ENCODE peak calls at places on chromosomes 2 and 18, in six cellular contexts. One of them, this sample, is unnamed.
A peak's percentile ranks its signal among the peaks of the same experiment; 100 is the strongest.

GRCh38 chr2:238282861-238283738 is 5.3 kb downstream of the PER2 start:
- DNase-seq in K562: no peak
- DNase-seq in HepG2: no peak
- DNase-seq in WTC11: no peak
- DNase-seq in H1: no peak
- DNase-seq in GM12878: no peak
- DNase-seq in this sample: no peak

GRCh38 chr2:43426305-43427031 is 169.4 kb downstream of the THADA start:
- DNase-seq in HepG2: peak; percentile 94
- DNase-seq in H1: no peak
- DNase-seq in K562: peak; percentile 90
- DNase-seq in GM12878: peak; percentile 96
- DNase-seq in WTC11: no peak
- DNase-seq in this sample: no peak

GRCh38 chr18:8615397-8616025 is 6.3 kb downstream of the RAB12 start:
- DNase-seq in K562: peak; percentile 62
- DNase-seq in H1: no peak
- DNase-seq in HepG2: peak; percentile 35
- DNase-seq in GM12878: no peak
- DNase-seq in WTC11: no peak
- DNase-seq in this sample: no peak

GRCh38 chr2:70671059-70671685 is 96.8 kb downstream of the ADD2 start:
- DNase-seq in K562: no peak
- DNase-seq in HepG2: no peak
- DNase-seq in GM12878: no peak
- DNase-seq in WTC11: no peak
- DNase-seq in H1: no peak
- DNase-seq in this sample: no peak

GRCh38 chr2:39657538-39657937 is 8.2 kb upstream of the TMEM178A start:
- DNase-seq in HepG2: no peak
- DNase-seq in H1: no peak
- DNase-seq in GM12878: no peak
- DNase-seq in K562: no peak
- DNase-seq in WTC11: no peak
- DNase-seq in this sample: no peak

GRCh38 chr2:109457811-109458210 is 156.0 kb downstream of the SEPTIN10 start:
- DNase-seq in HepG2: no peak
- DNase-seq in K562: no peak
- DNase-seq in GM12878: no peak
- DNase-seq in H1: no peak
- DNase-seq in WTC11: no peak
- DNase-seq in this sample: peak; percentile 36

GRCh38 chr2:152301131-152301530 is 33.8 kb upstream of the FMNL2 start:
- DNase-seq in WTC11: no peak
- DNase-seq in HepG2: no peak
- DNase-seq in GM12878: no peak
- DNase-seq in H1: no peak
- DNase-seq in K562: no peak
- DNase-seq in this sample: no peak

GRCh38 chr18:49055787-49056186 is 105.0 kb upstream of the SMAD7 start:
- DNase-seq in GM12878: peak; percentile 5
- DNase-seq in WTC11: no peak
- DNase-seq in K562: peak; percentile 56
- DNase-seq in HepG2: no peak
- DNase-seq in H1: no peak
- DNase-seq in this sample: no peak

GRCh38 chr18:23872701-23873550 is 141.6 kb upstream of the TTC39C start:
- DNase-seq in K562: no peak
- DNase-seq in GM12878: no peak
- DNase-seq in HepG2: no peak
- DNase-seq in H1: no peak
- DNase-seq in WTC11: no peak
- DNase-seq in this sample: peak; percentile 37

GRCh38 chr2:121333834-121334558 is 49.0 kb upstream of the TFCP2L1 start:
- DNase-seq in K562: no peak
- DNase-seq in H1: no peak
- DNase-seq in GM12878: peak; percentile 3
- DNase-seq in WTC11: no peak
- DNase-seq in HepG2: peak; percentile 20
- DNase-seq in this sample: no peak

GRCh38 chr2:27771548-27772335 is at the start of gene MRPL33:
- DNase-seq in K562: peak; percentile 96
- DNase-seq in H1: peak; percentile 81
- DNase-seq in GM12878: peak; percentile 57
- DNase-seq in WTC11: peak; percentile 94
- DNase-seq in HepG2: peak; percentile 93
- DNase-seq in this sample: peak; percentile 98

GRCh38 chr2:160372585-160372984 is 121.0 kb downstream of the RBMS1 start:
- DNase-seq in H1: no peak
- DNase-seq in HepG2: no peak
- DNase-seq in GM12878: no peak
- DNase-seq in K562: no peak
- DNase-seq in WTC11: no peak
- DNase-seq in this sample: no peak

GRCh38 chr18:24013061-24013460 is 1.5 kb upstream of the TTC39C start:
- DNase-seq in HepG2: no peak
- DNase-seq in GM12878: no peak
- DNase-seq in WTC11: no peak
- DNase-seq in K562: no peak
- DNase-seq in H1: no peak
- DNase-seq in this sample: no peak

GRCh38 chr18:8247700-8248099 is 361.5 kb upstream of the RAB12 start:
- DNase-seq in H1: no peak
- DNase-seq in K562: no peak
- DNase-seq in HepG2: no peak
- DNase-seq in GM12878: no peak
- DNase-seq in WTC11: no peak
- DNase-seq in this sample: peak; percentile 17

GRCh38 chr2:39220136-39220535 is 23.6 kb downstream of the CDKL4 start:
- DNase-seq in H1: no peak
- DNase-seq in K562: no peak
- DNase-seq in WTC11: no peak
- DNase-seq in GM12878: no peak
- DNase-seq in HepG2: no peak
- DNase-seq in this sample: no peak

DNA sequence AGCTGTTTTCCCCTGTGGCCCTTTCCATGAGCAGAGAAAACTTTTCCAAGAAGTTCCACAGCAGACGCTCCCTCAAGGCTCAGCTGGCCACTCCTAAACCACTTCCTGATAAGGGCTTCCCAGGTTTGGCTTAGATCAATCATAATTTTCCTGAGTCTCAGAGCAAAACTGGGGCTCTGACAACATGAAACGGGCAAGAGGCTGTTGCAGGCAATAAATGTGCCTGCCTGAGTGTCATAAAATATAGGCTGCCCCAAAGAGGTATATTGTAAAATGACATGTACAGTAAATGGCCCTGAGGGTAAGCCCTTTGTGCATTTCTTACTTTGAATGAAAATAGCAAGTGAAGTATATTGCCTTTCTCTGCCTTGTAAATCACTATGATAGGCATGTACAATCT is 105.6 kb upstream of the UXS1 start:
- DNase-seq in H1: no peak
- DNase-seq in GM12878: no peak
- DNase-seq in K562: no peak
- DNase-seq in WTC11: no peak
- DNase-seq in HepG2: no peak
- DNase-seq in this sample: no peak
- TF ChIP-seq CREB1 in H1: no peak
- TF ChIP-seq CREB1 in GM12878: no peak
- TF ChIP-seq CREB1 in K562: no peak
- TF ChIP-seq CREB1 in WTC11: no peak
- TF ChIP-seq CREB1 in HepG2: no peak
- TF ChIP-seq CREB1 in this sample: no peak

DNA sequence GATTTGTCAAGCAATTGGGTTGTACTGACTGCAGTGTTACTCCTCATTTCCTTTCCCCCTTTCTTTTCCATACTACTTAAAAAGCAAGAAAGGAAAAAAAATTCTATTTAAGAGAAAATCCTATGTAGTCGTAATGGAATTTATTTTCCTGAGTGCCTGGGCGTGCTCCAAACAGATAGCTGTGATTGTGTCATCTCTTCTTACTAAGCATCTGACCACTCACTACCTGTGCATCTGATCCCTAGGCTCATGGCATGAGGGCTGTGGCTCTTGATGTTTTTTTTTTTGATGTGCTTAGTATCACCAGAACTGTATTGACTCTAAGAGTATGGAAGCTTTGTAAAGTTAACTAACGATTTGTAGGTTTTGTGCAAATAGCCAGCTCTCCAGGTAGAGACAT is 19.0 kb downstream of the CRIM1 start:
- DNase-seq in H1: no peak
- DNase-seq in WTC11: no peak
- DNase-seq in K562: no peak
- DNase-seq in GM12878: no peak
- DNase-seq in HepG2: no peak
- DNase-seq in this sample: no peak
- TF ChIP-seq CREB1 in H1: no peak
- TF ChIP-seq CREB1 in WTC11: no peak
- TF ChIP-seq CREB1 in K562: no peak
- TF ChIP-seq CREB1 in GM12878: no peak
- TF ChIP-seq CREB1 in HepG2: no peak
- TF ChIP-seq CREB1 in this sample: no peak

GRCh38 chr18:37570336-37570930 is 4.8 kb upstream of the CELF4 start:
- DNase-seq in WTC11: peak; percentile 43
- DNase-seq in K562: no peak
- DNase-seq in H1: no peak
- DNase-seq in HepG2: no peak
- DNase-seq in GM12878: no peak
- DNase-seq in this sample: peak; percentile 63
- TF ChIP-seq CREB1 in WTC11: no peak
- TF ChIP-seq CREB1 in K562: no peak
- TF ChIP-seq CREB1 in H1: no peak
- TF ChIP-seq CREB1 in HepG2: no peak
- TF ChIP-seq CREB1 in GM12878: no peak
- TF ChIP-seq CREB1 in this sample: no peak

GRCh38 chr18:46156124-46156745 is 52.0 kb downstream of the HAUS1 start:
- DNase-seq in WTC11: no peak
- DNase-seq in HepG2: no peak
- DNase-seq in H1: no peak
- DNase-seq in GM12878: no peak
- DNase-seq in K562: no peak
- DNase-seq in this sample: no peak

GRCh38 chr18:46156838-46157237 is 52.7 kb downstream of the HAUS1 start:
- DNase-seq in H1: no peak
- DNase-seq in K562: no peak
- DNase-seq in WTC11: no peak
- DNase-seq in GM12878: no peak
- DNase-seq in HepG2: no peak
- DNase-seq in this sample: no peak

GRCh38 chr18:46152808-46153617 is 48.8 kb downstream of the HAUS1 start:
- DNase-seq in GM12878: no peak
- DNase-seq in WTC11: peak; percentile 41
- DNase-seq in K562: peak; percentile 95
- DNase-seq in HepG2: no peak
- DNase-seq in H1: no peak
- DNase-seq in this sample: peak; percentile 63

GRCh38 chr18:46158498-46158897 is 54.3 kb downstream of the HAUS1 start:
- DNase-seq in HepG2: no peak
- DNase-seq in H1: no peak
- DNase-seq in GM12878: no peak
- DNase-seq in WTC11: no peak
- DNase-seq in K562: no peak
- DNase-seq in this sample: no peak

DNA sequence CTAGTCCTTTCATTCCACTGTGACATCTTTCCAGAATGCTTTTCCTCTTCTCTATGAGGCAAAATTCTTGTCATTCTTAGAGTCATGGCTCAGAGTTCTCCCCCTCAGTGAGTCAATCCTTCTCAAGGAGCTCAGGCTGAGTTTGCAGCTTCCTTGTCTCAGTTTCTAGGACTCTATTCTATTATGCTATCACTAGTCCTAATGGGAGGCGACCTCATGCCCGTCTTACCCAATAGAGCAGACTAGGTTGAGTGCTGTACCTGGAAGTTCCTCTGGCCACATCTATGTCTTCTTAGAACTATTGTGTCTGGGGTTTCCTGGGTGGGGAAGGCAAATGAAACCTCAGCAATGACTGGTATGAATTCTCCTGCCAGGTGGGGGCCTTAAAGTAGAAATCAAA is 51.5 kb downstream of the HAUS1 start:
- DNase-seq in GM12878: no peak
- DNase-seq in K562: no peak
- DNase-seq in HepG2: no peak
- DNase-seq in WTC11: no peak
- DNase-seq in H1: no peak
- DNase-seq in this sample: no peak
- TF ChIP-seq CREB1 in GM12878: no peak
- TF ChIP-seq CREB1 in K562: no peak
- TF ChIP-seq CREB1 in HepG2: no peak
- TF ChIP-seq CREB1 in WTC11: no peak
- TF ChIP-seq CREB1 in H1: no peak
- TF ChIP-seq CREB1 in this sample: no peak

DNA sequence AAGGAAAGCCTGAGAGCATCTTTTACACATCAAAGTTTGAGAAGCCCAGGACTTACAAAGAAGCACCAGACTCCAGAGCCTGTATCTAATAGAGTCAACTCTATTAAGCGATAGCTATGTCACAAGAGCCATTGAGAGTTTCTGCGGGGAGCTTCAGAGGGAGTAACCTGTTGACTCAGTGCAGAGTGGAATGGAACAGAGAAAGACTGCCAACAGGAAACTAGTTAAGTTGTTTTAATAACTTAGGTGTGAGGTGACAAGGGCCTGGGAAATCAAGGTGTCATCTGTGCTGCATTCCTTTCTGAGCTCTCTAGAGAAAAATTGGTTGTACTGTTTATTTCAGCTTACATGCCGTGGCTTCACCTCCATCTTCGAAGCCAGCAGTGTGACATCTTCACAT is 513.8 kb upstream of the POU3F3 start:
- DNase-seq in K562: no peak
- DNase-seq in GM12878: no peak
- DNase-seq in HepG2: no peak
- DNase-seq in WTC11: no peak
- DNase-seq in H1: no peak
- DNase-seq in this sample: no peak
- TF ChIP-seq CREB1 in K562: no peak
- TF ChIP-seq CREB1 in GM12878: no peak
- TF ChIP-seq CREB1 in HepG2: no peak
- TF ChIP-seq CREB1 in WTC11: no peak
- TF ChIP-seq CREB1 in H1: no peak
- TF ChIP-seq CREB1 in this sample: no peak

GRCh38 chr2:2879776-2880175 is 497.8 kb downstream of the EIPR1 start:
- DNase-seq in H1: no peak
- DNase-seq in HepG2: no peak
- DNase-seq in WTC11: no peak
- DNase-seq in K562: no peak
- DNase-seq in GM12878: peak; percentile 27
- DNase-seq in this sample: no peak
- TF ChIP-seq CREB1 in H1: no peak
- TF ChIP-seq CREB1 in HepG2: no peak
- TF ChIP-seq CREB1 in WTC11: no peak
- TF ChIP-seq CREB1 in K562: no peak
- TF ChIP-seq CREB1 in GM12878: no peak
- TF ChIP-seq CREB1 in this sample: no peak